ENCODE peak calls at places on chromosomes 16 and 17, in ten cellular contexts. R is HL-60, V is endothelial cell of umbilical vein, Q is HepG2, P is breast epithelium, Z is GM12878, K is upper lobe of left lung, Y is GM23338, H is Panc1, A is sigmoid colon. L is an unnamed sample.

GRCh38 chr17:40352779-40353394 is 11.7 kb downstream of the GJD3 start:
- DNase-seq in Q (peak), K (no peak), P (no peak), Z (no peak), A (no peak), R (peak), H (no peak), Y (no peak), V (no peak), L (no peak)

GRCh38 chr17:20852541-20853370 is 190.1 kb downstream of the USP22 start:
- DNase-seq in R (no peak), Q (no peak), Z (no peak), V (no peak), H (no peak), K (peak), Y (peak), P (no peak), A (peak), L (no peak)

GRCh38 chr17:64037802-64038201 is 17.4 kb upstream of the ICAM2 start:
- DNase-seq in A (no peak), Z (no peak), H (no peak), Q (no peak), Y (no peak), V (no peak), K (no peak), P (no peak), R (no peak), L (no peak)

GRCh38 chr17:43760254-43760852 is 1.8 kb upstream of the SOST start:
- DNase-seq in Q (peak), H (peak), P (peak), Z (peak), R (peak), A (peak), V (peak), Y (peak), K (no peak), L (peak)

GRCh38 chr17:9211133-9211765 is 189.9 kb downstream of the NTN1 start:
- DNase-seq in Q (no peak), P (peak), Y (no peak), Z (no peak), H (no peak), R (no peak), V (no peak), A (no peak), K (no peak), L (no peak)

GRCh38 chr16:68444058-68444657 is 4.2 kb downstream of the SMPD3 start:
- DNase-seq in Q (peak), K (no peak), Z (no peak), P (no peak), R (peak), H (no peak), V (peak), A (no peak), Y (peak), L (peak)

GRCh38 chr17:64178011-64178825 is 48.3 kb upstream of the ERN1 start:
- DNase-seq in V (no peak), P (no peak), R (no peak), Z (no peak), Y (no peak), K (no peak), A (no peak), H (no peak), Q (peak), L (peak)

GRCh38 chr17:59084154-59084553 is 22.5 kb downstream of the TRIM37 start:
- DNase-seq in V (no peak), R (no peak), Y (no peak), H (no peak), Q (no peak), Z (no peak), A (no peak), P (no peak), K (no peak), L (no peak)

GRCh38 chr16:68385371-68385770 is 62.9 kb downstream of the SMPD3 start:
- DNase-seq in Z (no peak), V (no peak), P (no peak), Q (no peak), K (no peak), Y (no peak), H (no peak), A (no peak), R (no peak), L (no peak)

GRCh38 chr17:8360751-8361150 is 15.8 kb downstream of the KRABD2 start:
- DNase-seq in P (no peak), A (no peak), R (no peak), Y (no peak), H (no peak), Z (no peak), Q (no peak), V (peak), K (no peak), L (no peak)

GRCh38 chr16:53542283-53542682 is 39.3 kb upstream of the AKTIP start:
- DNase-seq in A (no peak), K (peak), R (no peak), H (no peak), Z (no peak), Q (no peak), P (no peak), Y (peak), V (no peak), L (no peak)

GRCh38 chr17:83193336-83194188 is 114.2 kb downstream of the METRNL start:
- DNase-seq in P (peak), A (peak), K (no peak), Z (no peak), Q (no peak), H (no peak), R (no peak), Y (no peak), V (no peak), L (peak)

GRCh38 chr17:81295678-81296381 is 723 bp upstream of the SLC38A10 start:
- DNase-seq in Z (no peak), Q (peak), K (no peak), P (no peak), R (no peak), V (peak), A (no peak), Y (peak), H (no peak), L (peak)

GRCh38 chr17:45894022-45894784 is at the start of gene MAPT:
- DNase-seq in P (peak), Y (peak), Z (peak), V (peak), A (peak), K (peak), H (peak), Q (peak), R (peak), L (peak)

GRCh38 chr16:30715777-30716445 is 16.9 kb downstream of the SRCAP start:
- DNase-seq in V (no peak), Q (no peak), Y (no peak), H (no peak), A (no peak), R (peak), Z (no peak), K (no peak), P (no peak), L (no peak)

GRCh38 chr17:8954339-8954738 is 11.2 kb downstream of the PIK3R5 start:
- DNase-seq in H (no peak), K (peak), V (no peak), R (peak), P (no peak), Y (peak), A (peak), Q (no peak), Z (no peak), L (peak)

GRCh38 chr16:77579283-77579985 is 142.9 kb upstream of the NUDT7 start:
- DNase-seq in A (no peak), H (no peak), P (no peak), Q (no peak), R (no peak), Z (no peak), K (no peak), V (peak), Y (no peak), L (no peak)

GRCh38 chr17:29778936-29779811 is 150.9 kb downstream of the SSH2 start:
- DNase-seq in P (peak), Q (peak), R (peak), Y (peak), A (peak), H (peak), V (peak), Z (no peak), K (no peak), L (peak)

GRCh38 chr17:28597606-28598383 is 1.0 kb downstream of the SPAG5 start:
- DNase-seq in A (no peak), H (no peak), P (no peak), Z (no peak), Q (peak), Y (no peak), V (no peak), K (no peak), R (no peak), L (no peak)

GRCh38 chr17:71878271-71878670 is 242.5 kb upstream of the SOX9 start:
- DNase-seq in Z (no peak), A (no peak), R (no peak), K (no peak), Q (no peak), H (no peak), Y (no peak), P (no peak), V (no peak), L (no peak)

GRCh38 chr17:40541060-40541872 is 24.0 kb downstream of the CCR7 start:
- DNase-seq in R (no peak), V (no peak), Q (peak), Y (no peak), H (no peak), A (peak), K (peak), P (peak), Z (no peak), L (no peak)

GRCh38 chr17:35588196-35588920 is 1.2 kb downstream of the AP2B1 start:
- DNase-seq in K (no peak), P (no peak), Q (no peak), A (no peak), Z (no peak), Y (peak), H (peak), V (peak), R (peak), L (no peak)

GRCh38 chr16:4402439-4403132 is 13.8 kb downstream of the CORO7 start:
- DNase-seq in Z (no peak), K (peak), R (no peak), P (peak), Q (peak), V (peak), Y (peak), H (no peak), A (peak), L (peak)

GRCh38 chr17:59371426-59372099 is 40.1 kb downstream of the YPEL2 start:
- DNase-seq in R (no peak), Q (peak), A (peak), K (no peak), Y (no peak), V (peak), H (no peak), P (no peak), Z (no peak), L (no peak)

GRCh38 chr17:48615212-48615962 is at the start of gene HOXB8:
- DNase-seq in Q (no peak), P (no peak), V (no peak), H (no peak), Y (no peak), R (no peak), K (no peak), A (no peak), Z (no peak), L (no peak)

GRCh38 chr16:20734782-20735181 is 6.8 kb downstream of the THUMPD1 start:
- DNase-seq in Y (no peak), K (no peak), H (no peak), V (no peak), Q (no peak), Z (no peak), P (no peak), R (no peak), A (no peak), L (no peak)

DNA sequence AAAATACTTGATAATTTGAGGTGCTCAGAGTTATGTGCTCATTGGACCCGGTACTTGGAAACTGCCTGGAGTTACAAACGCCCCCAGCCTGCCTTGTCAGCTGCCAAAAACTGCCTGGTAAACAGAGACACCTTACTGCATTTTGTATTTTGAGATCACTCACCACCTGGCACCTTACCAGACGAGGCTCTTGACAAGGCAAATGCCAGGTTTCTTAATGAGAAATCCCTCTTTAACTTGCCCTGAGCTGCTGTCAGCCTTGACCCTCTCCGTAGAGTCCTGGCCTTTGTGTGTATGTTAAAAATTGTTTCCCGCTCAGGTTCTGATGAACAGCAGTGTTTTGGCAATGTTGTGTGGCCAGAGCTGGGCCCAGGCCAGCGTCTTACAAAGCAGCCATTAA is 28.8 kb downstream of the SYT17 start:
- DNase-seq in H (no peak), P (no peak), V (peak), Y (no peak), K (no peak), Z (no peak), R (no peak), A (no peak), Q (no peak), L (no peak)
- H3K27ac ChIP-seq in H (no peak), P (no peak), V (no peak), Y (no peak), K (no peak), Z (no peak), R (no peak), A (no peak), Q (no peak), L (no peak)

GRCh38 chr16:66250686-66251405 is 115.6 kb upstream of the CDH5 start:
- DNase-seq in Y (peak), H (no peak), Q (no peak), A (peak), V (no peak), P (peak), K (no peak), R (no peak), Z (no peak), L (peak)
- TF ChIP-seq POLR2AphosphoS5 in Y (no peak), H (no peak), Q (no peak), A (peak), V (no peak), P (peak), K (peak), R (no peak), Z (no peak), L (peak)

DNA sequence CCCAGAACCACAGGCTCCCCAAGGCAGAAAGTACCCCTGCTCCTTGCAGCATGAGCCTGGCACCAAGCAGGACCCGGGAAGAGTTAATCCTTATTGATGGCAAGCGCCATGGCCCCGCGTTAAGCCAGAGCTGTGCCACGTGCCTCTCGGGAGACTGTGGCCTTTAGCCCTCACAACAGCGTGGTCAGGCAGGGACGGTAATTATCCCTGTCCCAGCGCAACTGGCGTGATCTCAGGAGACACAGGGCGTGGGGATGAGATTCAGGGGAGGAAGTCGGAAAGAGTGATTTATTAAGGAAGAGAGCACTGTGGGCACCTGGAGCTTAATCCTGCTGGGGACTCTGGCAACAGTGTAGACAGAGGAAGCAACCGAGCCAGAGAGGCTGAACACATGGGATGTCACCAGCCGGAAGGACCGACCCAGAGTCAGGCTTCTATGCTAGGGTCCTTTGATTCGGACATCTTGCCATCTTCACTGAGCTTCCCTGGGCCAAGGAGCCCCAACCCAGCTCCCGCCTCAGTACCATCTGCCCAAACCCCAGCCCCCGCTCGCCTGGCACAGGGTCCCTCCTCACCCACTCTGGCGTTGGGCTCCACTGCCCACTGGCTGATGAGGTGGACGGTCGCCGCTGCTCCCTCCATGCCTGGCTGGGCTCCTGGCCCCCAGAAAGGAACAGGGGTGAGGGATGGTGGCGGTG is 16.9 kb downstream of the OTOP3 start:
- DNase-seq in H (no peak), K (no peak), R (no peak), V (no peak), P (no peak), Q (no peak), A (no peak), Y (no peak), Z (no peak), L (no peak)
- H3K27ac ChIP-seq in H (no peak), K (no peak), R (no peak), V (no peak), P (no peak), Q (no peak), A (no peak), Y (no peak), Z (no peak), L (no peak)

GRCh38 chr16:89563639-89564392 is 3.3 kb downstream of the RPL13 start:
- DNase-seq in Y (no peak), Q (no peak), V (no peak), H (no peak), K (no peak), R (peak), P (no peak), Z (no peak), A (no peak), L (no peak)

GRCh38 chr16:89565506-89566372 is 5.3 kb downstream of the RPL13 start:
- DNase-seq in A (no peak), P (peak), Q (peak), Y (peak), K (no peak), R (peak), V (peak), Z (no peak), H (no peak), L (peak)

GRCh38 chr16:89562939-89563338 is 2.5 kb downstream of the RPL13 start:
- DNase-seq in P (no peak), Y (no peak), V (no peak), Z (no peak), A (no peak), K (no peak), H (no peak), Q (no peak), R (peak), L (no peak)

GRCh38 chr16:89565256-89565505 is 4.7 kb downstream of the RPL13 start:
- DNase-seq in H (no peak), P (no peak), V (no peak), Q (no peak), Z (no peak), K (no peak), Y (peak), R (no peak), A (no peak), L (no peak)

GRCh38 chr16:89564476-89565255 is 4.2 kb downstream of the RPL13 start:
- DNase-seq in Q (peak), Y (peak), V (no peak), P (no peak), K (no peak), H (no peak), Z (no peak), A (no peak), R (peak), L (no peak)
- TF ChIP-seq POLR2AphosphoS5 in Q (peak), Y (peak), V (peak), P (no peak), K (no peak), H (peak), Z (peak), A (no peak), R (peak), L (no peak)

L was measured in stomach.